ENCODE peak calls at places on chromosomes 3 and 15, in ten cellular contexts. T, M, G, F, W, O, V, K, N and H are unnamed samples.
A peak's percentile ranks its signal among the peaks of the same experiment; 100 is the strongest.

GRCh38 chr15:57429098-57429497 is 52.8 kb downstream of the CGNL1 start:
- DNase-seq in M (no peak), W (no peak), K (no peak), N (no peak), V (no peak), G (no peak), T (no peak), F (no peak), O (no peak), H (no peak)

GRCh38 chr3:73080201-73080966 is 18.9 kb downstream of the EBLN2 start:
- DNase-seq in K (no peak), N (no peak), M (no peak), O (no peak), G (no peak), V (no peak), W (no peak), F (no peak), T (no peak), H (no peak)

GRCh38 chr15:90840954-90841353 is 27.4 kb upstream of the FURIN start:
- DNase-seq in T (peak; percentile 96), F (no peak), N (no peak), K (no peak), V (no peak), W (no peak), O (no peak), M (no peak), G (no peak), H (no peak)

GRCh38 chr3:71582612-71583568 is 638 bp downstream of the FOXP1 start:
- DNase-seq in F (peak; percentile 70), W (no peak), G (peak; percentile 81), M (peak; percentile 80), T (peak; percentile 49), V (peak; percentile 51), O (peak; percentile 88), N (peak; percentile 42), K (no peak), H (no peak)

GRCh38 chr3:165211749-165212148 is 15.6 kb upstream of the SLITRK3 start:
- DNase-seq in F (no peak), W (no peak), O (no peak), K (no peak), G (no peak), N (no peak), T (no peak), M (no peak), V (no peak), H (no peak)

GRCh38 chr3:138914870-138915502 is 32.0 kb downstream of the FOXL2 start:
- DNase-seq in T (peak; percentile 65), F (peak; percentile 57), G (no peak), W (no peak), K (peak; percentile 62), O (no peak), V (peak; percentile 37), M (no peak), N (no peak), H (no peak)

GRCh38 chr15:58552505-58553364 is 120.9 kb downstream of the LIPC start:
- DNase-seq in M (no peak), N (no peak), O (no peak), K (no peak), T (peak; percentile 42), W (no peak), V (no peak), F (no peak), G (no peak), H (no peak)

GRCh38 chr15:68382286-68383007 is 49.5 kb downstream of the ITGA11 start:
- DNase-seq in G (no peak), M (no peak), K (no peak), O (no peak), V (no peak), F (no peak), W (no peak), N (no peak), T (no peak), H (no peak)